ENCODE peak calls at places on chromosomes 13 and 19, in ten cellular contexts. L is fibroblast of lung, O is spleen, A is mucosa of descending colon, X is neuronal stem cell, Z is AG04450, W is endothelial cell of umbilical vein, I is choroid plexus epithelial cell, C is GM12865, Q is heart right ventricle. H is an unnamed sample.

GRCh38 chr19:16030964-16031871 is 45.1 kb upstream of the TPM4 start:
- DNase-seq in L (no peak), A (no peak), I (no peak), O (peak; percentile 25), Q (no peak), W (no peak), Z (no peak), X (no peak), C (no peak), H (no peak)

GRCh38 chr13:76917096-76917495 is 30.9 kb upstream of the KCTD12 start:
- DNase-seq in W (no peak), Q (no peak), A (no peak), O (no peak), X (no peak), L (peak; percentile 18), C (no peak), I (peak; percentile 23), Z (no peak), H (peak; percentile 28)

GRCh38 chr13:32829676-32830091 is 186.5 kb upstream of the KL start:
- DNase-seq in X (no peak), A (no peak), I (peak; percentile 74), W (no peak), L (peak; percentile 29), C (no peak), Q (no peak), Z (no peak), O (no peak), H (no peak)

GRCh38 chr13:46588019-46588418 is 35.0 kb downstream of the LRCH1 start:
- DNase-seq in Z (no peak), L (no peak), O (no peak), W (no peak), I (no peak), C (no peak), Q (no peak), X (no peak), A (no peak), H (no peak)

GRCh38 chr19:49528211-49528771 is 488 bp downstream of the RCN3 start:
- DNase-seq in L (no peak), X (no peak), I (peak; percentile 49), C (no peak), W (peak; percentile 32), O (peak; percentile 77), Z (no peak), Q (peak; percentile 31), A (no peak), H (no peak)

GRCh38 chr19:55486043-55486970 is 1.3 kb downstream of the NAT14 start:
- DNase-seq in I (no peak), W (peak; percentile 29), Q (no peak), C (no peak), O (no peak), A (no peak), L (no peak), Z (no peak), X (no peak), H (no peak)

GRCh38 chr19:35913589-35913988 is 5.5 kb upstream of the TYROBP start:
- DNase-seq in I (no peak), C (peak; percentile 50), X (no peak), Z (no peak), W (no peak), A (no peak), Q (no peak), O (no peak), L (no peak), H (no peak)

GRCh38 chr13:109483369-109483768 is 303.0 kb downstream of the IRS2 start:
- DNase-seq in W (no peak), A (no peak), L (no peak), O (no peak), C (no peak), I (no peak), Q (no peak), Z (no peak), X (no peak), H (no peak)

GRCh38 chr19:6056282-6056741 is 54.0 kb downstream of the RFX2 start:
- DNase-seq in W (no peak), C (no peak), O (no peak), A (peak; percentile 68), L (no peak), Z (no peak), X (no peak), Q (no peak), I (no peak), H (no peak)

GRCh38 chr19:34269968-34270621 is 15.7 kb downstream of the GARRE1 start:
- DNase-seq in C (peak; percentile 88), X (no peak), Z (no peak), Q (peak; percentile 79), L (peak; percentile 49), O (peak; percentile 91), I (peak; percentile 70), W (peak; percentile 99), A (peak; percentile 59), H (peak; percentile 26)

GRCh38 chr13:25214371-25215252 is 42.5 kb upstream of the AMER2 start:
- DNase-seq in W (no peak), L (peak; percentile 19), I (peak; percentile 37), Q (peak; percentile 15), X (no peak), O (no peak), A (no peak), C (no peak), Z (no peak), H (peak; percentile 46)

GRCh38 chr13:20390526-20391175 is 135.0 kb downstream of the CRYL1 start:
- DNase-seq in X (no peak), Q (no peak), L (no peak), O (no peak), C (no peak), I (peak; percentile 59), W (no peak), A (no peak), Z (no peak), H (no peak)

GRCh38 chr13:23500858-23501257 is 67.4 kb upstream of the SACS start:
- DNase-seq in Z (peak; percentile 82), O (no peak), I (peak; percentile 83), Q (no peak), W (no peak), A (no peak), L (peak; percentile 89), C (no peak), X (no peak), H (peak; percentile 86)

GRCh38 chr19:18131841-18132596 is 20.9 kb upstream of the PIK3R2 start:
- DNase-seq in A (no peak), C (no peak), X (no peak), L (no peak), W (no peak), O (no peak), Q (no peak), Z (no peak), I (no peak), H (no peak)

GRCh38 chr19:7645656-7646425 is 8.9 kb downstream of the STXBP2 start:
- DNase-seq in Z (no peak), Q (no peak), A (no peak), W (no peak), X (no peak), O (no peak), C (no peak), L (no peak), I (no peak), H (no peak)

GRCh38 chr19:53927745-53928144 is 18.7 kb downstream of the CACNG7 start:
- DNase-seq in X (peak; percentile 65), L (peak; percentile 62), A (peak; percentile 59), O (no peak), I (peak; percentile 86), Z (peak; percentile 26), C (peak; percentile 2), W (peak; percentile 51), Q (peak; percentile 48), H (no peak)
- H3K4me3 ChIP-seq in X (no peak overlapping the region), L (no peak overlapping the region), A (no peak overlapping the region), O (no peak overlapping the region), I (no peak overlapping the region), Z (no peak overlapping the region), C (no peak overlapping the region), W (no peak overlapping the region), Q (no peak overlapping the region), H (no peak overlapping the region)

DNA sequence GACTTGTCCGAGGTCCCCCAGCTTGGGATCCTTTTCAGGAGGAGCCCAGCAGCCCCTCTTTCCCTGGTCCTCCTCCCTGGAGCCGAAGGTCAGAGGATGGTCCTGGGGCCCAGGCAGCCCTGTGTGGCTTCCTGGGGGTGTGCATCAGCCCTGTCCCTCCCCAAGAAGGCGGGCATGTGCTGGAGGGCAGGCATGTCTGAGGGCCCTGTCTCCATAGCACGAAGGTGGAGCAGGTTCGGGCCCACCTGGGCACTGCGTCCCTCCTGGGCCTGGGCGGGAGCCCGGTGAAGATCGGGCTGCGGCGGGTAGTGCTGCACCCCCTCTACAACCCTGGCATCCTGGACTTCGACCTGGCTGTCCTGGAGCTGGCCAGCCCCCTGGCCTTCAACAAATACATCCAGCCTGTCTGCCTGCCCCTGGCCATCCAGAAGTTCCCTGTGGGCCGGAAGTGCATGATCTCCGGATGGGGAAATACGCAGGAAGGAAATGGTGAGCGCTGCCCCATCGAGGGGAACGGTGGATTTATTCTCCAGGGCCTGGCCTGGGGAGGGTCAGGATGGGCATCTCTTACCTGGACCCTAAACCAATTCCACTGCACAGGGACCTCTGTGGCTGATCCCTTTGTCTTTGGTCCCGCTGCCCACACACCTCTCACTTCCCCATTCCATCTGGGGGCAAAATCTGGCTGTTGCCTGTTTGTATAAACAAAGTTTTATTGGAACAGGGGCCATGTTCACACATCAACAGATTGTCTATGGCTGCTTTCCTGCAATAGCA is 10.9 kb downstream of the TIMM13 start:
- DNase-seq in L (no peak), A (no peak), X (no peak), W (no peak), Z (no peak), I (no peak), C (no peak), Q (no peak), O (no peak), H (no peak)
- H3K4me3 ChIP-seq in L (no peak overlapping the region), A (no peak overlapping the region), X (peak overlapping the region; percentile 6), W (no peak overlapping the region), Z (no peak overlapping the region), I (no peak overlapping the region), C (no peak overlapping the region), Q (no peak overlapping the region), O (no peak overlapping the region), H (no peak overlapping the region)

DNA sequence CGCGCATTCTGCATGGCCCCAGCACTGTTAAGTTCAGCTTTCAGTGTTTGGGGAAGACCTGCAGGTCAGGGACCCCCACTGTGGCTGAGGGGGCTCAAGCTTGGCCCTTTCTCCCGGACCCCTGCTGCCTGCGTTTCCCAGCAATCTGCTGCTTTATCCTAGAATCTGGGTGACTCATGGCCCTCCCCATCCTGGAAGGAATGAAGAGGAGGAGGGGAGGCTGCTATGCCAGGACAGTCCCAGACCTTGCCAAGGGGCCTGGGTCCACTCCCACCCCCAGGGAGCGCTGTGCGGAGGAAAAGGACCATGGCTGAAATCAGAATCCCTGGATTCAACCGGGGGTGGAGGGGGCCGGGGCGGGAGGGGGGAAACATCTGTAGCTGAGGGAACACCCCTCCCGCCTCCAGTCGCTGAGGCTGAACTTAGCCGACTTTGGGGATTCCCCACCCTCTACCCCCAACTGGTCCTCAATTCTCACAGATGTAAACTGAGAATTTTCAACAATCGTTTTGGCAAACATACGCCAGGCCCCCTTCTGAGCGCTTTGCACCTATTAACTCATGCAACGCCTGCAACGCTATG is 20.6 kb downstream of the ZNF114 start:
- DNase-seq in Z (no peak), C (no peak), L (peak; percentile 26), O (no peak), A (no peak), Q (no peak), W (peak; percentile 42), I (peak; percentile 81), X (peak; percentile 51), H (no peak)
- H3K4me3 ChIP-seq in Z (peak overlapping the region; percentile 63), C (no peak overlapping the region), L (peak overlapping the region; percentile 35), O (peak overlapping the region; percentile 34), A (no peak overlapping the region), Q (peak overlapping the region; percentile 49), W (peak overlapping the region; percentile 58), I (peak overlapping the region; percentile 54), X (peak overlapping the region; percentile 75), H (peak overlapping the region; percentile 53)

GRCh38 chr13:37929308-37929707 is 59.7 kb upstream of the TRPC4 start:
- DNase-seq in X (no peak), C (no peak), Z (no peak), O (no peak), I (no peak), A (no peak), Q (no peak), L (no peak), W (no peak), H (no peak)

GRCh38 chr13:37934339-37935191 is 65.0 kb upstream of the TRPC4 start:
- DNase-seq in X (no peak), O (no peak), C (no peak), L (no peak), W (no peak), Z (no peak), A (no peak), I (no peak), Q (no peak), H (no peak)
- H3K4me3 ChIP-seq in X (peak overlapping the region; percentile 25), O (no peak overlapping the region), C (no peak overlapping the region), L (no peak overlapping the region), W (no peak overlapping the region), Z (no peak overlapping the region), A (no peak overlapping the region), I (no peak overlapping the region), Q (peak overlapping the region; percentile 49), H (no peak overlapping the region)